ENCODE peak calls at places on chromosomes 4 and X, in four cellular contexts. D, P, V and U are unnamed samples.

GRCh38 chrX:107747596-107748161 is 27.9 kb downstream of the TSC22D3 start:
- DNase-seq in V (peak; percentile 73), D (peak; percentile 52), P (no peak), U (peak; percentile 46)

GRCh38 chr4:108561086-108561485 is 59.3 kb upstream of the RPL34 start:
- DNase-seq in V (no peak), P (no peak), D (no peak), U (no peak)

GRCh38 chrX:47030339-47030738 is 47.9 kb upstream of the RGN start:
- DNase-seq in V (peak; percentile 40), D (peak; percentile 80), P (peak; percentile 69), U (peak; percentile 27)

GRCh38 chrX:115650916-115651315 is 89.9 kb downstream of the PLS3 start:
- DNase-seq in D (peak; percentile 56), P (peak; percentile 47), V (peak; percentile 44), U (peak; percentile 23)

GRCh38 chr4:3740256-3740655 is 25.9 kb upstream of the ADRA2C start:
- DNase-seq in P (no peak), D (no peak), V (no peak), U (no peak)

GRCh38 chr4:88609387-88609786 is 17.1 kb downstream of the HERC3 start:
- DNase-seq in P (peak; percentile 3), D (no peak), V (no peak), U (no peak)

GRCh38 chr4:176309772-176310171 is 10.0 kb upstream of the SPCS3 start:
- DNase-seq in D (no peak), P (no peak), V (peak; percentile 23), U (no peak)

GRCh38 chr4:42656986-42657792 is at the start of gene ATP8A1:
- DNase-seq in P (peak; percentile 91), D (peak; percentile 78), V (peak; percentile 79), U (peak; percentile 73)

GRCh38 chr4:152102184-152103000 is 341.6 kb upstream of the GATB start:
- DNase-seq in P (no peak), D (peak; percentile 9), V (peak; percentile 84), U (peak; percentile 81)

GRCh38 chr4:142565771-142566170 is 280.3 kb downstream of the INPP4B start:
- DNase-seq in D (peak; percentile 26), P (no peak), V (no peak), U (no peak)

GRCh38 chr4:57080781-57081650 is 29.2 kb downstream of the IGFBP7 start:
- DNase-seq in V (peak; percentile 92), P (no peak), D (peak; percentile 95), U (peak; percentile 100)

GRCh38 chr4:139214039-139214534 is 37.1 kb upstream of the ELF2 start:
- DNase-seq in P (peak; percentile 80), D (peak; percentile 22), V (no peak), U (no peak)

GRCh38 chrX:7568130-7568529 is 274.8 kb upstream of the VCX start:
- DNase-seq in D (no peak), P (no peak), V (no peak), U (no peak)

GRCh38 chr4:8209176-8209874 is 10.2 kb downstream of the SH3TC1 start:
- DNase-seq in P (no peak), D (no peak), V (no peak), U (no peak)

GRCh38 chrX:130304587-130305368 is 34.9 kb upstream of the SLC25A14 start:
- DNase-seq in D (no peak), P (no peak), V (no peak), U (no peak)

GRCh38 chr4:41880840-41881831 is 54.1 kb upstream of the TMEM33 start:
- DNase-seq in D (peak; percentile 21), P (no peak), V (no peak), U (no peak)

GRCh38 chr4:168637872-168638756 is 141.3 kb downstream of the PALLD start:
- DNase-seq in D (peak; percentile 89), P (no peak), V (no peak), U (peak; percentile 76)

GRCh38 chr4:53987761-53988171 is 76.6 kb downstream of the CHIC2 start:
- DNase-seq in D (peak; percentile 47), P (no peak), V (peak; percentile 88), U (peak; percentile 78)

GRCh38 chr4:52983563-52984303 is 121.6 kb downstream of the RASL11B start:
- DNase-seq in P (peak; percentile 67), D (peak; percentile 76), V (peak; percentile 42), U (peak; percentile 14)

GRCh38 chrX:150770623-150771022 is 77.4 kb downstream of the MTMR1 start:
- DNase-seq in V (no peak), D (no peak), P (no peak), U (no peak)

GRCh38 chr4:67680568-67681222 is 20.3 kb downstream of the UBA6 start:
- DNase-seq in V (peak; percentile 90), D (no peak), P (no peak), U (peak; percentile 20)

GRCh38 chrX:69096963-69097362 is 68.3 kb downstream of the PJA1 start:
- DNase-seq in V (no peak), P (no peak), D (no peak), U (no peak)

GRCh38 chr4:2186133-2186864 is 55.6 kb downstream of the HAUS3 start:
- DNase-seq in V (peak; percentile 58), P (peak; percentile 36), D (peak; percentile 41), U (no peak)

GRCh38 chr4:78951862-78952472 is 12.7 kb upstream of the PAQR3 start:
- DNase-seq in P (peak; percentile 70), D (peak; percentile 60), V (peak; percentile 23), U (no peak)

GRCh38 chrX:85052636-85053343 is 49.1 kb downstream of the APOOL start:
- DNase-seq in P (peak; percentile 2), D (peak; percentile 81), V (peak; percentile 68), U (peak; percentile 77)

GRCh38 chrX:69268637-69269036 is 103.4 kb upstream of the PJA1 start:
- DNase-seq in V (no peak), P (no peak), D (no peak), U (no peak)

GRCh38 chr4:2250764-2251072 is 8.8 kb upstream of the HAUS3 start:
- DNase-seq in V (no peak), P (no peak), D (no peak), U (no peak)

GRCh38 chr4:87502580-87503238 is 26.5 kb downstream of the SPARCL1 start:
- DNase-seq in P (no peak), V (peak; percentile 36), D (no peak), U (no peak)

GRCh38 chr4:168797738-168798375 is 212.2 kb downstream of the CBR4 start:
- DNase-seq in P (no peak), D (no peak), V (no peak), U (no peak)

GRCh38 chr4:53490161-53490915 is 100.9 kb downstream of the LNX1 start:
- DNase-seq in V (no peak), D (peak; percentile 54), P (no peak), U (no peak)

GRCh38 chrX:150062292-150063137 is 124.2 kb upstream of the EOLA2 start:
- DNase-seq in P (no peak), D (peak; percentile 77), V (no peak), U (peak; percentile 54)

GRCh38 chrX:56569378-56570061 is 6.1 kb downstream of the UBQLN2 start:
- DNase-seq in V (no peak), D (no peak), P (peak; percentile 18), U (no peak)

GRCh38 chrX:50448565-50448964 is 22.1 kb downstream of the DGKK start:
- DNase-seq in D (no peak), V (peak; percentile 78), P (peak; percentile 32), U (no peak)

GRCh38 chr4:13601060-13601459 is 26.5 kb downstream of the BOD1L1 start:
- DNase-seq in D (no peak), P (no peak), V (no peak), U (no peak)
- H3K4me2 ChIP-seq in D (no peak overlapping the region), P (no peak overlapping the region), V (no peak overlapping the region), U (no peak overlapping the region)

GRCh38 chr4:40202474-40202873 is 5.6 kb downstream of the RHOH start:
- DNase-seq in D (no peak), P (no peak), V (no peak), U (no peak)

GRCh38 chr4:40204507-40205258 is 7.9 kb downstream of the RHOH start:
- DNase-seq in D (no peak), V (no peak), P (no peak), U (no peak)

GRCh38 chr4:40209401-40209800 is 12.6 kb downstream of the RHOH start:
- DNase-seq in V (no peak), D (no peak), P (no peak), U (no peak)

GRCh38 chr4:40205259-40206198 is 8.7 kb downstream of the RHOH start:
- DNase-seq in P (peak; percentile 85), V (no peak), D (no peak), U (no peak)

GRCh38 chr4:40206421-40206820 is 9.6 kb downstream of the RHOH start:
- DNase-seq in D (no peak), P (no peak), V (no peak), U (no peak)
- H3K4me2 ChIP-seq in D (no peak overlapping the region), P (peak overlapping the region; percentile 92), V (no peak overlapping the region), U (no peak overlapping the region)

DNA sequence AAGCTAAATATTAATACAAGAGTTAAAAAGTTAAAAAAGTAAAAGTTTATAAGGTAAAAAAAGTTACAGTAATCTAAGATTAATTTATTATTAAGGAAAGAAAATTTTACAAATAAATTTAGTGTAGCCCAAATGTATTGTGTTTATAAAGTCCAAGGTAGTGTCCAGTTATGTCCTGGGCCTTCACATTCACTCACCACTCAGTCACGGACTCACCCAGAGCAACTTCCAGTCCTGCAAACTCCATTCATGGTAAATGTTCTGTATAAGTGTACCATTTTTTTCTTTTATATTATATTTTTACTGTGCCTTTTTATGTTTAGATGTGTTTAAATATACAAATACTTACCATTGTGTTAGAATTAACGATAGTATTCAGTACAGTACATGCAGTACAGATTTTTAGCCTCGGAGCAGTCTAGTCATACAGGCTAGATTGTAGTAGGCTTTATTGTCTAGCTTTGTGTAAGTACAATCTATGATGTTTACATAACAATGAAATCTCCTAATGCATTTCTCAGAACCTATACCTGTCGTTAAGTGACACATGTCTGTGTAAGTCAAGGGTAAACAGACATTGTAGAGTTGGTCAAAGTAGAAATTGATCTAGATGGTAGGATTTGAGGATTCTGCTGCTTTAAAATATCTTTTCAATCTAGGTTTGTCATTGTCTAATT is 197.7 kb downstream of the GC start:
- DNase-seq in P (no peak), D (no peak), V (no peak), U (no peak)
- H3K4me2 ChIP-seq in P (no peak overlapping the region), D (no peak overlapping the region), V (no peak overlapping the region), U (no peak overlapping the region)

GRCh38 chrX:154546354-154547244 is at the start of gene G6PD:
- DNase-seq in V (peak; percentile 65), D (peak; percentile 49), P (peak; percentile 87), U (no peak)

GRCh38 chrX:154547245-154548027 is at the start of gene IKBKG:
- DNase-seq in D (peak; percentile 89), V (peak; percentile 83), P (peak; percentile 95), U (peak; percentile 70)

GRCh38 chrX:154542723-154543424 is 3.8 kb downstream of the G6PD start:
- DNase-seq in D (no peak), P (no peak), V (no peak), U (no peak)

GRCh38 chrX:154545673-154546274 is 872 bp downstream of the G6PD start:
- DNase-seq in V (no peak), P (no peak), D (no peak), U (no peak)

GRCh38 chrX:154544885-154545284 is 1.8 kb downstream of the G6PD start:
- DNase-seq in V (no peak), D (no peak), P (no peak), U (no peak)
- H3K4me2 ChIP-seq in V (peak overlapping the region; percentile 39), D (peak overlapping the region; percentile 35), P (peak overlapping the region; percentile 100), U (peak overlapping the region; percentile 26)